ENCODE peak calls at places on chromosomes 12 and 14, in ten cellular contexts. One of them, this sample, is unnamed.

GRCh38 chr12:116427200-116427932 is 131.8 kb upstream of the MAP1LC3B2 start:
- DNase-seq in stimulated activated naive B cell treated with anti-CD40 and anti-IgM and Interleukin-4, amounts not matched to agents 10 μg/mL and 1 μg/mL and 100 μg/mL, for 72 hours: no peak
- DNase-seq in Daoy: peak
- DNase-seq in activated T-cell treated with anti-CD3 and anti-CD28 coated beads, Interleukin-2, amount 50 U/mL, for 72 hours: no peak
- DNase-seq in SJSA1: no peak
- DNase-seq in cardiac muscle cell: peak
- DNase-seq in HT-29: no peak
- DNase-seq in D721Med: no peak
- DNase-seq in iris pigment epithelial cell: no peak
- DNase-seq in left ventricle myocardium inferior: no peak
- DNase-seq in this sample: no peak

GRCh38 chr12:21666722-21667121 is 9.1 kb upstream of the LDHB start:
- DNase-seq in cardiac muscle cell: no peak
- DNase-seq in activated T-cell treated with anti-CD3 and anti-CD28 coated beads, Interleukin-2, amount 50 U/mL, for 72 hours: no peak
- DNase-seq in D721Med: no peak
- DNase-seq in SJSA1: no peak
- DNase-seq in Daoy: no peak
- DNase-seq in left ventricle myocardium inferior: no peak
- DNase-seq in stimulated activated naive B cell treated with anti-CD40 and anti-IgM and Interleukin-4, amounts not matched to agents 10 μg/mL and 1 μg/mL and 100 μg/mL, for 72 hours: no peak
- DNase-seq in iris pigment epithelial cell: no peak
- DNase-seq in HT-29: no peak
- DNase-seq in this sample: peak

GRCh38 chr12:50221228-50222008 is 54.2 kb upstream of the CERS5 start:
- DNase-seq in D721Med: no peak
- DNase-seq in activated T-cell treated with anti-CD3 and anti-CD28 coated beads, Interleukin-2, amount 50 U/mL, for 72 hours: no peak
- DNase-seq in cardiac muscle cell: peak
- DNase-seq in SJSA1: no peak
- DNase-seq in iris pigment epithelial cell: peak
- DNase-seq in stimulated activated naive B cell treated with anti-CD40 and anti-IgM and Interleukin-4, amounts not matched to agents 10 μg/mL and 1 μg/mL and 100 μg/mL, for 72 hours: no peak
- DNase-seq in HT-29: no peak
- DNase-seq in Daoy: peak
- DNase-seq in left ventricle myocardium inferior: no peak
- DNase-seq in this sample: peak

GRCh38 chr12:15774819-15775218 is 14.4 kb downstream of the EPS8 start:
- DNase-seq in iris pigment epithelial cell: peak
- DNase-seq in stimulated activated naive B cell treated with anti-CD40 and anti-IgM and Interleukin-4, amounts not matched to agents 10 μg/mL and 1 μg/mL and 100 μg/mL, for 72 hours: no peak
- DNase-seq in cardiac muscle cell: no peak
- DNase-seq in HT-29: no peak
- DNase-seq in activated T-cell treated with anti-CD3 and anti-CD28 coated beads, Interleukin-2, amount 50 U/mL, for 72 hours: no peak
- DNase-seq in SJSA1: no peak
- DNase-seq in Daoy: no peak
- DNase-seq in left ventricle myocardium inferior: no peak
- DNase-seq in D721Med: no peak
- DNase-seq in this sample: no peak

GRCh38 chr12:131897276-131897675 is 2.9 kb downstream of the ULK1 start:
- DNase-seq in left ventricle myocardium inferior: no peak
- DNase-seq in iris pigment epithelial cell: no peak
- DNase-seq in HT-29: no peak
- DNase-seq in SJSA1: no peak
- DNase-seq in activated T-cell treated with anti-CD3 and anti-CD28 coated beads, Interleukin-2, amount 50 U/mL, for 72 hours: no peak
- DNase-seq in stimulated activated naive B cell treated with anti-CD40 and anti-IgM and Interleukin-4, amounts not matched to agents 10 μg/mL and 1 μg/mL and 100 μg/mL, for 72 hours: no peak
- DNase-seq in D721Med: no peak
- DNase-seq in Daoy: no peak
- DNase-seq in cardiac muscle cell: no peak
- DNase-seq in this sample: no peak

GRCh38 chr14:99966912-99967311 is 98.3 kb upstream of the EVL start:
- DNase-seq in stimulated activated naive B cell treated with anti-CD40 and anti-IgM and Interleukin-4, amounts not matched to agents 10 μg/mL and 1 μg/mL and 100 μg/mL, for 72 hours: no peak
- DNase-seq in activated T-cell treated with anti-CD3 and anti-CD28 coated beads, Interleukin-2, amount 50 U/mL, for 72 hours: no peak
- DNase-seq in D721Med: no peak
- DNase-seq in left ventricle myocardium inferior: no peak
- DNase-seq in cardiac muscle cell: no peak
- DNase-seq in SJSA1: no peak
- DNase-seq in Daoy: no peak
- DNase-seq in HT-29: no peak
- DNase-seq in iris pigment epithelial cell: no peak
- DNase-seq in this sample: no peak

GRCh38 chr12:40031965-40032364 is 73.9 kb downstream of the SLC2A13 start:
- DNase-seq in stimulated activated naive B cell treated with anti-CD40 and anti-IgM and Interleukin-4, amounts not matched to agents 10 μg/mL and 1 μg/mL and 100 μg/mL, for 72 hours: no peak
- DNase-seq in Daoy: no peak
- DNase-seq in iris pigment epithelial cell: no peak
- DNase-seq in SJSA1: no peak
- DNase-seq in D721Med: no peak
- DNase-seq in left ventricle myocardium inferior: no peak
- DNase-seq in cardiac muscle cell: no peak
- DNase-seq in HT-29: no peak
- DNase-seq in activated T-cell treated with anti-CD3 and anti-CD28 coated beads, Interleukin-2, amount 50 U/mL, for 72 hours: no peak
- DNase-seq in this sample: no peak

GRCh38 chr14:54370323-54371125 is 26.3 kb upstream of the CDKN3 start:
- DNase-seq in SJSA1: no peak
- DNase-seq in activated T-cell treated with anti-CD3 and anti-CD28 coated beads, Interleukin-2, amount 50 U/mL, for 72 hours: no peak
- DNase-seq in stimulated activated naive B cell treated with anti-CD40 and anti-IgM and Interleukin-4, amounts not matched to agents 10 μg/mL and 1 μg/mL and 100 μg/mL, for 72 hours: no peak
- DNase-seq in iris pigment epithelial cell: no peak
- DNase-seq in HT-29: no peak
- DNase-seq in cardiac muscle cell: no peak
- DNase-seq in left ventricle myocardium inferior: no peak
- DNase-seq in Daoy: no peak
- DNase-seq in D721Med: no peak
- DNase-seq in this sample: no peak

GRCh38 chr14:68412505-68413496 is 380.1 kb downstream of the ZFP36L1 start:
- DNase-seq in HT-29: peak
- DNase-seq in stimulated activated naive B cell treated with anti-CD40 and anti-IgM and Interleukin-4, amounts not matched to agents 10 μg/mL and 1 μg/mL and 100 μg/mL, for 72 hours: no peak
- DNase-seq in iris pigment epithelial cell: no peak
- DNase-seq in Daoy: no peak
- DNase-seq in cardiac muscle cell: no peak
- DNase-seq in D721Med: no peak
- DNase-seq in left ventricle myocardium inferior: no peak
- DNase-seq in SJSA1: no peak
- DNase-seq in activated T-cell treated with anti-CD3 and anti-CD28 coated beads, Interleukin-2, amount 50 U/mL, for 72 hours: no peak
- DNase-seq in this sample: no peak

GRCh38 chr12:75943730-75944096 is 87.9 kb downstream of the PHLDA1 start:
- DNase-seq in HT-29: no peak
- DNase-seq in SJSA1: no peak
- DNase-seq in left ventricle myocardium inferior: no peak
- DNase-seq in activated T-cell treated with anti-CD3 and anti-CD28 coated beads, Interleukin-2, amount 50 U/mL, for 72 hours: no peak
- DNase-seq in cardiac muscle cell: no peak
- DNase-seq in Daoy: peak
- DNase-seq in stimulated activated naive B cell treated with anti-CD40 and anti-IgM and Interleukin-4, amounts not matched to agents 10 μg/mL and 1 μg/mL and 100 μg/mL, for 72 hours: no peak
- DNase-seq in D721Med: no peak
- DNase-seq in iris pigment epithelial cell: peak
- DNase-seq in this sample: peak

GRCh38 chr12:57454566-57455373 is at the start of gene INHBE:
- DNase-seq in iris pigment epithelial cell: peak
- DNase-seq in cardiac muscle cell: peak
- DNase-seq in D721Med: no peak
- DNase-seq in Daoy: peak
- DNase-seq in SJSA1: peak
- DNase-seq in activated T-cell treated with anti-CD3 and anti-CD28 coated beads, Interleukin-2, amount 50 U/mL, for 72 hours: peak
- DNase-seq in stimulated activated naive B cell treated with anti-CD40 and anti-IgM and Interleukin-4, amounts not matched to agents 10 μg/mL and 1 μg/mL and 100 μg/mL, for 72 hours: no peak
- DNase-seq in left ventricle myocardium inferior: no peak
- DNase-seq in HT-29: peak
- DNase-seq in this sample: peak